ENCODE peak calls at places on chromosomes 12 and 14, in four cellular contexts. One of them, this sample, is unnamed.

GRCh38 chr12:71281425-71281824 is 123.6 kb upstream of the TSPAN8 start:
- DNase-seq in substantia nigra: no peak
- DNase-seq in uterus: no peak
- DNase-seq in left ventricle myocardium inferior: no peak
- DNase-seq in this sample: no peak

GRCh38 chr12:79424109-79424721 is 266.5 kb downstream of the PAWR start:
- DNase-seq in uterus: no peak
- DNase-seq in substantia nigra: no peak
- DNase-seq in left ventricle myocardium inferior: no peak
- DNase-seq in this sample: no peak

GRCh38 chr12:122687091-122687490 is 16.1 kb downstream of the HCAR2 start:
- DNase-seq in left ventricle myocardium inferior: no peak
- DNase-seq in substantia nigra: no peak
- DNase-seq in uterus: no peak
- DNase-seq in this sample: no peak

GRCh38 chr12:79690606-79691298 is at the start of gene PAWR:
- DNase-seq in uterus: peak
- DNase-seq in substantia nigra: peak
- DNase-seq in left ventricle myocardium inferior: peak
- DNase-seq in this sample: no peak

GRCh38 chr14:103313704-103314103 is 20.3 kb upstream of the EIF5 start:
- DNase-seq in uterus: no peak
- DNase-seq in left ventricle myocardium inferior: no peak
- DNase-seq in substantia nigra: no peak
- DNase-seq in this sample: no peak

GRCh38 chr14:64722842-64723447 is 18.7 kb downstream of the PLEKHG3 start:
- DNase-seq in left ventricle myocardium inferior: no peak
- DNase-seq in uterus: no peak
- DNase-seq in substantia nigra: no peak
- DNase-seq in this sample: no peak

GRCh38 chr12:116933512-116934246 is 22.9 kb downstream of the FBXW8 start:
- DNase-seq in substantia nigra: no peak
- DNase-seq in uterus: no peak
- DNase-seq in left ventricle myocardium inferior: no peak
- DNase-seq in this sample: no peak

GRCh38 chr14:90805662-90806548 is 10.3 kb downstream of the TTC7B start:
- DNase-seq in left ventricle myocardium inferior: peak
- DNase-seq in uterus: no peak
- DNase-seq in substantia nigra: peak
- DNase-seq in this sample: peak

GRCh38 chr14:70317969-70318634 is 41.4 kb downstream of the COX16 start:
- DNase-seq in substantia nigra: peak
- DNase-seq in uterus: no peak
- DNase-seq in left ventricle myocardium inferior: no peak
- DNase-seq in this sample: peak

GRCh38 chr14:75566321-75566720 is 12.1 kb upstream of the FLVCR2 start:
- DNase-seq in left ventricle myocardium inferior: no peak
- DNase-seq in uterus: no peak
- DNase-seq in substantia nigra: no peak
- DNase-seq in this sample: no peak

GRCh38 chr12:53337998-53338397 is 1.8 kb upstream of the SP7 start:
- DNase-seq in substantia nigra: no peak
- DNase-seq in uterus: no peak
- DNase-seq in left ventricle myocardium inferior: no peak
- DNase-seq in this sample: no peak

GRCh38 chr12:106753526-106753925 is 21.0 kb upstream of the RIC8B start:
- DNase-seq in uterus: no peak
- DNase-seq in left ventricle myocardium inferior: no peak
- DNase-seq in substantia nigra: no peak
- DNase-seq in this sample: no peak

GRCh38 chr14:61925043-61925442 is 162.8 kb downstream of the SNAPC1 start:
- DNase-seq in substantia nigra: peak
- DNase-seq in left ventricle myocardium inferior: no peak
- DNase-seq in uterus: no peak
- DNase-seq in this sample: no peak

GRCh38 chr12:122729583-122730214 is 945 bp downstream of the HCAR1 start:
- DNase-seq in substantia nigra: no peak
- DNase-seq in uterus: no peak
- DNase-seq in left ventricle myocardium inferior: no peak
- DNase-seq in this sample: no peak

GRCh38 chr14:94123296-94123695 is 6.1 kb downstream of the IFI27L2 start:
- DNase-seq in substantia nigra: no peak
- DNase-seq in left ventricle myocardium inferior: no peak
- DNase-seq in uterus: no peak
- DNase-seq in this sample: no peak

GRCh38 chr14:89078021-89078676 is 253.7 kb downstream of the TTC8 start:
- DNase-seq in uterus: no peak
- DNase-seq in left ventricle myocardium inferior: no peak
- DNase-seq in substantia nigra: no peak
- DNase-seq in this sample: no peak

GRCh38 chr12:18431776-18432175 is 170.5 kb downstream of the PIK3C2G start:
- DNase-seq in left ventricle myocardium inferior: no peak
- DNase-seq in uterus: no peak
- DNase-seq in substantia nigra: no peak
- DNase-seq in this sample: no peak

GRCh38 chr14:72550513-72550912 is 343.4 kb downstream of the DPF3 start:
- DNase-seq in uterus: no peak
- DNase-seq in left ventricle myocardium inferior: no peak
- DNase-seq in substantia nigra: no peak
- DNase-seq in this sample: no peak

GRCh38 chr12:57389033-57389432 is 41.8 kb downstream of the R3HDM2 start:
- DNase-seq in substantia nigra: no peak
- DNase-seq in uterus: no peak
- DNase-seq in left ventricle myocardium inferior: no peak
- DNase-seq in this sample: no peak

GRCh38 chr12:40684986-40685385 is 7.3 kb upstream of the CNTN1 start:
- DNase-seq in uterus: no peak
- DNase-seq in left ventricle myocardium inferior: no peak
- DNase-seq in substantia nigra: no peak
- DNase-seq in this sample: no peak

GRCh38 chr14:42671636-42672035 is 1065.0 kb downstream of the LRFN5 start:
- DNase-seq in substantia nigra: no peak
- DNase-seq in uterus: no peak
- DNase-seq in left ventricle myocardium inferior: no peak
- DNase-seq in this sample: no peak

GRCh38 chr12:92608418-92609091 is 94.2 kb upstream of the PLEKHG7 start:
- DNase-seq in left ventricle myocardium inferior: no peak
- DNase-seq in uterus: no peak
- DNase-seq in substantia nigra: no peak
- DNase-seq in this sample: no peak

GRCh38 chr12:74899031-74899829 is 310.4 kb downstream of the KCNC2 start:
- DNase-seq in left ventricle myocardium inferior: no peak
- DNase-seq in substantia nigra: no peak
- DNase-seq in uterus: no peak
- DNase-seq in this sample: no peak

GRCh38 chr12:122827258-122827657 is 8.0 kb upstream of the HIP1R start:
- DNase-seq in substantia nigra: no peak
- DNase-seq in uterus: no peak
- DNase-seq in left ventricle myocardium inferior: no peak
- DNase-seq in this sample: no peak

GRCh38 chr12:26185532-26186320 is 9.6 kb upstream of the SSPN start:
- DNase-seq in uterus: no peak
- DNase-seq in substantia nigra: no peak
- DNase-seq in left ventricle myocardium inferior: no peak
- DNase-seq in this sample: no peak

GRCh38 chr14:104091927-104092771 is 6.6 kb downstream of the ASPG start:
- DNase-seq in left ventricle myocardium inferior: peak
- DNase-seq in substantia nigra: no peak
- DNase-seq in uterus: no peak
- DNase-seq in this sample: no peak

GRCh38 chr14:76784881-76785280 is 23.6 kb downstream of the VASH1 start:
- DNase-seq in uterus: peak
- DNase-seq in left ventricle myocardium inferior: peak
- DNase-seq in substantia nigra: peak
- DNase-seq in this sample: no peak

GRCh38 chr12:41514050-41514449 is 325.9 kb downstream of the PDZRN4 start:
- DNase-seq in left ventricle myocardium inferior: no peak
- DNase-seq in substantia nigra: no peak
- DNase-seq in uterus: no peak
- DNase-seq in this sample: no peak

GRCh38 chr14:97626088-97626487 is 828.9 kb downstream of the VRK1 start:
- DNase-seq in left ventricle myocardium inferior: no peak
- DNase-seq in substantia nigra: no peak
- DNase-seq in uterus: no peak
- DNase-seq in this sample: no peak

GRCh38 chr12:83067981-83068380 is 381.3 kb downstream of the TMTC2 start:
- DNase-seq in substantia nigra: no peak
- DNase-seq in uterus: no peak
- DNase-seq in left ventricle myocardium inferior: no peak
- DNase-seq in this sample: no peak

GRCh38 chr12:51847830-51848727 is at the start of gene FIGNL2:
- DNase-seq in substantia nigra: no peak
- DNase-seq in uterus: no peak
- DNase-seq in left ventricle myocardium inferior: peak
- DNase-seq in this sample: no peak

GRCh38 chr12:1966561-1967211 is 37.6 kb downstream of the DCP1B start:
- DNase-seq in left ventricle myocardium inferior: no peak
- DNase-seq in substantia nigra: no peak
- DNase-seq in uterus: no peak
- DNase-seq in this sample: no peak

GRCh38 chr12:1974812-1975211 is 29.4 kb downstream of the DCP1B start:
- DNase-seq in left ventricle myocardium inferior: no peak
- DNase-seq in substantia nigra: no peak
- DNase-seq in uterus: no peak
- DNase-seq in this sample: no peak

GRCh38 chr12:1972260-1972659 is 32.0 kb downstream of the DCP1B start:
- DNase-seq in substantia nigra: no peak
- DNase-seq in uterus: no peak
- DNase-seq in left ventricle myocardium inferior: no peak
- DNase-seq in this sample: no peak

GRCh38 chr12:1972856-1973317 is 31.4 kb downstream of the DCP1B start:
- DNase-seq in substantia nigra: peak
- DNase-seq in left ventricle myocardium inferior: peak
- DNase-seq in uterus: peak
- DNase-seq in this sample: no peak

DNA sequence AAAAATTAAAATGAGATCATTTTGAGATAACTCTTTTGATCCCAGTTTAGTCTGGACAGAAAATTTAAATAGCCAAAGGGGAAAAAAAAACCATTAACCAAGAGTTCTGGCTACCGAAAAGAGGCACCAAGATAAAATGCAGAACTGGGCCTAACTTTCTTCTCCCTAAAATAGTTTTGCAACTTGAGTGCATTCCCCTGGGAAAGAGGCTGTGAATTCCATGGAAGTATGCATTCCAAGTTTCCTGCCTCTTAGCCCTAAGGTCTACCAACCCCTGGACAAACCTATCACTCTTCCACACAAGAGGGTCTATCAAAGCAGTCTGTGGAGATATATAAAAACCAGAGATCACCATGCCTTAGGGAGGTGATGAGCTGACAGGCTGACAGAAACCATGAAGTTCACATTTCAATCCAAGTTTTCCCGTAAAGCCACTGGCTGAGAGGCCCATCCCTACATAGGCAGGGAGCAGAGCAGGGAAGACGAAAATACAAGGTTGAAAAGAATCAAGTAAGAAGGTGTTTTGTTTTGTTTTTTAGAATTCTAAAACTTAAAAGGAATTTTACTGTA is 33.8 kb downstream of the DCP1B start:
- DNase-seq in uterus: no peak
- DNase-seq in substantia nigra: no peak
- DNase-seq in left ventricle myocardium inferior: no peak
- DNase-seq in this sample: no peak
- H3K27ac ChIP-seq in uterus: peak
- H3K27ac ChIP-seq in substantia nigra: no peak
- H3K27ac ChIP-seq in left ventricle myocardium inferior: peak
- H3K27ac ChIP-seq in this sample: no peak

GRCh38 chr14:100092832-100093231 is 27.6 kb downstream of the EVL start:
- DNase-seq in left ventricle myocardium inferior: no peak
- DNase-seq in substantia nigra: no peak
- DNase-seq in uterus: no peak
- DNase-seq in this sample: no peak

GRCh38 chr14:100086361-100086760 is 21.1 kb downstream of the EVL start:
- DNase-seq in substantia nigra: no peak
- DNase-seq in left ventricle myocardium inferior: no peak
- DNase-seq in uterus: no peak
- DNase-seq in this sample: no peak

GRCh38 chr14:100093322-100093721 is 28.1 kb downstream of the EVL start:
- DNase-seq in uterus: no peak
- DNase-seq in left ventricle myocardium inferior: no peak
- DNase-seq in substantia nigra: no peak
- DNase-seq in this sample: no peak

GRCh38 chr14:100088226-100088625 is 23.0 kb downstream of the EVL start:
- DNase-seq in substantia nigra: no peak
- DNase-seq in uterus: no peak
- DNase-seq in left ventricle myocardium inferior: no peak
- DNase-seq in this sample: no peak

DNA sequence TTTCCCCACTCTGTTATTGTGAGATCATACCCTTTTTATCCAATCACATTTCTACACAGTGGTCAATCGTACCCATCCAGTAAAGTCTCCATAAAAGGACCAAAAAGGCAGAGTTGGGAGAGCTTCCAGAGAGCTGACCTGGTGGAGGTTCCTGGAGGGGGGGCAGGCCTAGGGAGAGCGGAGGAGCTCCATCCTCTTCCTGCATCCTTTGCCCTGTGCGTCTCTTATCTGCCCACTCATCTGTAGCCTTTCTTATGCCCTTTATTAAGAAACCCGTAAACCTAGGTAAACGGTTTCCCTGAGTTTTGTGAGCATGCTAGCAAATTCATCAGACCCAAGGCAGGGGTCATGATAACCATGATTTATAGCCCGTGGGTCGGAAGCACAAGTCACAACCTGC is 26.2 kb downstream of the EVL start:
- DNase-seq in uterus: no peak
- DNase-seq in left ventricle myocardium inferior: no peak
- DNase-seq in substantia nigra: no peak
- DNase-seq in this sample: no peak
- H3K27ac ChIP-seq in uterus: no peak
- H3K27ac ChIP-seq in left ventricle myocardium inferior: no peak
- H3K27ac ChIP-seq in substantia nigra: no peak
- H3K27ac ChIP-seq in this sample: no peak

GRCh38 chr14:105482486-105483110 is 4.1 kb upstream of the CRIP1 start:
- DNase-seq in left ventricle myocardium inferior: no peak
- DNase-seq in uterus: no peak
- DNase-seq in substantia nigra: no peak
- DNase-seq in this sample: no peak
- H3K27ac ChIP-seq in left ventricle myocardium inferior: peak
- H3K27ac ChIP-seq in uterus: peak
- H3K27ac ChIP-seq in substantia nigra: peak
- H3K27ac ChIP-seq in this sample: peak

GRCh38 chr12:48192861-48193260 is 9.4 kb downstream of the CCDC184 start:
- DNase-seq in substantia nigra: no peak
- DNase-seq in left ventricle myocardium inferior: no peak
- DNase-seq in uterus: no peak
- DNase-seq in this sample: no peak
- H3K27ac ChIP-seq in substantia nigra: no peak
- H3K27ac ChIP-seq in left ventricle myocardium inferior: no peak
- H3K27ac ChIP-seq in uterus: no peak
- H3K27ac ChIP-seq in this sample: no peak

GRCh38 chr12:64670856-64671639 is 60.8 kb downstream of the RASSF3 start:
- DNase-seq in uterus: peak
- DNase-seq in left ventricle myocardium inferior: no peak
- DNase-seq in substantia nigra: no peak
- DNase-seq in this sample: no peak
- H3K27ac ChIP-seq in uterus: peak
- H3K27ac ChIP-seq in left ventricle myocardium inferior: peak
- H3K27ac ChIP-seq in substantia nigra: no peak
- H3K27ac ChIP-seq in this sample: no peak

This sample was measured in caudate nucleus.